ENCODE peak calls at places on chromosomes 5 and 9, in seven cellular contexts. D is HCT116, F is AG08395, L is non-pigmented ciliary epithelial cell, K is pancreas, X is hippocampal formation, Y is Right ventricle myocardium superior. J is an unnamed sample.

GRCh38 chr5:123371575-123372179 is 51.5 kb downstream of the CEP120 start:
- DNase-seq in L (no peak), Y (peak), D (no peak), X (no peak), K (peak), F (peak), J (no peak)

GRCh38 chr5:150057996-150058395 is 28.4 kb downstream of the CSF1R start:
- DNase-seq in Y (no peak), L (no peak), F (no peak), D (no peak), X (no peak), K (no peak), J (no peak)

GRCh38 chr5:115657883-115658233 is 32.0 kb upstream of the TMED7 start:
- DNase-seq in Y (no peak), X (no peak), K (no peak), F (peak), D (peak), L (peak), J (no peak)

GRCh38 chr9:87405677-87406544 is 91.8 kb upstream of the DAPK1 start:
- DNase-seq in L (no peak), X (no peak), D (no peak), F (no peak), Y (peak), K (no peak), J (no peak)

GRCh38 chr9:21770877-21771560 is 31.4 kb upstream of the MTAP start:
- DNase-seq in K (no peak), Y (no peak), L (peak), D (peak), F (peak), X (no peak), J (no peak)

GRCh38 chr5:116382025-116382873 is 192.4 kb downstream of the SEMA6A start:
- DNase-seq in K (no peak), X (no peak), Y (no peak), L (no peak), D (no peak), F (no peak), J (no peak)

GRCh38 chr5:53362521-53362941 is 117.9 kb upstream of the FST start:
- DNase-seq in F (peak), X (no peak), Y (no peak), K (no peak), D (no peak), L (peak), J (no peak)

GRCh38 chr5:158955636-158956035 is 144.1 kb downstream of the EBF1 start:
- DNase-seq in D (no peak), X (no peak), Y (no peak), K (no peak), F (no peak), L (no peak), J (no peak)

GRCh38 chr9:125585503-125586172 is 121.4 kb downstream of the MAPKAP1 start:
- DNase-seq in K (no peak), Y (no peak), X (no peak), F (no peak), D (no peak), L (no peak), J (no peak)

GRCh38 chr9:121718063-121718462 is 66.6 kb downstream of the DAB2IP start:
- DNase-seq in F (peak), D (no peak), L (no peak), Y (peak), X (peak), K (no peak), J (peak)

GRCh38 chr9:2725929-2726328 is 8.6 kb downstream of the KCNV2 start:
- DNase-seq in Y (no peak), D (no peak), K (no peak), X (no peak), L (no peak), F (no peak), J (no peak)

GRCh38 chr5:6766558-6767191 is 53.4 kb downstream of the TENT4A start:
- DNase-seq in F (peak), X (no peak), D (peak), K (peak), L (peak), Y (peak), J (peak)

GRCh38 chr5:98997000-98997399 is 68.2 kb upstream of the CHD1 start:
- DNase-seq in Y (no peak), K (no peak), F (peak), D (no peak), X (no peak), L (no peak), J (no peak)

GRCh38 chr5:154795235-154795596 is 40.0 kb downstream of the LARP1 start:
- DNase-seq in K (no peak), X (no peak), Y (no peak), F (no peak), L (no peak), D (no peak), J (no peak)

GRCh38 chr5:169272731-169273401 is 28.1 kb downstream of the SLIT3 start:
- DNase-seq in L (no peak), F (no peak), K (no peak), X (no peak), D (no peak), Y (no peak), J (no peak)

GRCh38 chr9:68533678-68534077 is 7.0 kb downstream of the TMEM252 start:
- DNase-seq in K (no peak), L (no peak), Y (no peak), F (no peak), D (no peak), X (no peak), J (no peak)

GRCh38 chr5:179345429-179346321 is at the start of gene ADAMTS2:
- DNase-seq in D (no peak), Y (peak), K (no peak), L (no peak), F (peak), X (no peak), J (no peak)

GRCh38 chr5:159783731-159784247 is 132.5 kb upstream of the ADRA1B start:
- DNase-seq in X (no peak), K (no peak), Y (no peak), F (no peak), L (no peak), D (no peak), J (no peak)

GRCh38 chr9:105912868-105913516 is 218.7 kb downstream of the TMEM38B start:
- DNase-seq in K (no peak), D (peak), X (no peak), Y (no peak), F (no peak), L (no peak), J (no peak)

GRCh38 chr5:175696139-175696854 is 38.4 kb downstream of the HRH2 start:
- DNase-seq in L (no peak), K (peak), Y (peak), D (peak), F (no peak), X (no peak), J (no peak)

GRCh38 chr9:112028242-112029221 is 131.9 kb downstream of the UGCG start:
- DNase-seq in L (no peak), Y (no peak), F (no peak), K (no peak), D (no peak), X (no peak), J (no peak)

GRCh38 chr9:94584555-94584954 is 9.1 kb downstream of the FBP2 start:
- DNase-seq in L (no peak), F (no peak), X (no peak), D (no peak), K (no peak), Y (no peak), J (no peak)

GRCh38 chr5:1266791-1267190 is 28.1 kb downstream of the TERT start:
- DNase-seq in K (no peak), X (no peak), Y (no peak), D (no peak), L (no peak), F (no peak), J (no peak)

GRCh38 chr5:1821862-1822261 is 20.7 kb downstream of the NDUFS6 start:
- DNase-seq in L (no peak), Y (no peak), D (no peak), X (no peak), F (no peak), K (no peak), J (no peak)

GRCh38 chr5:158785397-158785796 is 314.3 kb downstream of the EBF1 start:
- DNase-seq in D (no peak), K (no peak), X (no peak), L (no peak), F (peak), Y (no peak), J (no peak)

GRCh38 chr5:40437452-40437861 is 242.3 kb upstream of the PTGER4 start:
- DNase-seq in Y (no peak), F (peak), D (no peak), X (no peak), K (no peak), L (peak), J (no peak)

GRCh38 chr5:169162407-169162806 is 138.5 kb downstream of the SLIT3 start:
- DNase-seq in X (no peak), D (no peak), K (no peak), F (peak), L (no peak), Y (no peak), J (no peak)

GRCh38 chr9:89044881-89045280 is 53.6 kb downstream of the S1PR3 start:
- DNase-seq in Y (no peak), D (no peak), F (no peak), K (no peak), X (no peak), L (no peak), J (no peak)

GRCh38 chr5:169895876-169896275 is 84.4 kb downstream of the INSYN2B start:
- DNase-seq in X (peak), L (no peak), F (peak), D (no peak), Y (peak), K (no peak), J (peak)

GRCh38 chr5:81708889-81709288 is 42.0 kb downstream of the SSBP2 start:
- DNase-seq in F (no peak), D (no peak), X (no peak), L (no peak), K (no peak), Y (no peak), J (no peak)

GRCh38 chr9:95447660-95448420 is 68.9 kb downstream of the PTCH1 start:
- DNase-seq in F (no peak), K (no peak), X (no peak), L (no peak), D (no peak), Y (no peak), J (no peak)

GRCh38 chr9:94802795-94803194 is 76.3 kb downstream of the AOPEP start:
- DNase-seq in X (no peak), K (no peak), L (no peak), Y (no peak), F (peak), D (no peak), J (no peak)

GRCh38 chr5:142783601-142784291 is 13.6 kb downstream of the ARHGAP26 start:
- DNase-seq in X (peak), L (no peak), F (peak), Y (peak), D (no peak), K (no peak), J (peak)

GRCh38 chr9:34072868-34073590 is 24.3 kb upstream of the UBAP2 start:
- DNase-seq in K (no peak), L (peak), F (peak), X (no peak), Y (no peak), D (no peak), J (no peak)